ENCODE peak calls at places on chromosomes 1 and 21, in six cellular contexts. One of them, this sample, is unnamed.
A peak's percentile ranks its signal among the peaks of the same experiment; 100 is the strongest.

GRCh38 chr1:154154534-154155181 is at the start of gene NUP210L:
- DNase-seq in HFF-Myc: no peak
- DNase-seq in PC-9: no peak
- DNase-seq in AG04450: peak; percentile 4
- DNase-seq in colonic mucosa: peak; percentile 49
- DNase-seq in fibroblast of villous mesenchyme: peak; percentile 79
- DNase-seq in this sample: peak; percentile 18

GRCh38 chr1:235843458-235843857 is 23.2 kb downstream of the LYST start:
- DNase-seq in HFF-Myc: peak; percentile 49
- DNase-seq in PC-9: no peak
- DNase-seq in AG04450: no peak
- DNase-seq in colonic mucosa: peak; percentile 33
- DNase-seq in fibroblast of villous mesenchyme: peak; percentile 72
- DNase-seq in this sample: no peak

GRCh38 chr1:99685516-99686180 is 39.7 kb downstream of the PALMD start:
- DNase-seq in HFF-Myc: peak; percentile 72
- DNase-seq in PC-9: peak; percentile 52
- DNase-seq in AG04450: peak; percentile 68
- DNase-seq in colonic mucosa: peak; percentile 74
- DNase-seq in fibroblast of villous mesenchyme: peak; percentile 85
- DNase-seq in this sample: peak; percentile 65

GRCh38 chr1:84698151-84698651 is 7.9 kb upstream of the SSX2IP start:
- DNase-seq in HFF-Myc: peak; percentile 94
- DNase-seq in PC-9: no peak
- DNase-seq in AG04450: peak; percentile 75
- DNase-seq in colonic mucosa: no peak
- DNase-seq in fibroblast of villous mesenchyme: peak; percentile 90
- DNase-seq in this sample: no peak

GRCh38 chr21:42021751-42022430 is 11.7 kb upstream of the ZBTB21 start:
- DNase-seq in HFF-Myc: no peak
- DNase-seq in PC-9: no peak
- DNase-seq in AG04450: no peak
- DNase-seq in colonic mucosa: no peak
- DNase-seq in fibroblast of villous mesenchyme: no peak
- DNase-seq in this sample: peak; percentile 55

GRCh38 chr1:14733053-14733778 is 134.7 kb downstream of the KAZN start:
- DNase-seq in HFF-Myc: no peak
- DNase-seq in PC-9: peak; percentile 50
- DNase-seq in AG04450: no peak
- DNase-seq in colonic mucosa: no peak
- DNase-seq in fibroblast of villous mesenchyme: peak; percentile 28
- DNase-seq in this sample: no peak

GRCh38 chr1:23101101-23101827 is 67.4 kb downstream of the LUZP1 start:
- DNase-seq in HFF-Myc: no peak
- DNase-seq in PC-9: no peak
- DNase-seq in AG04450: no peak
- DNase-seq in colonic mucosa: no peak
- DNase-seq in fibroblast of villous mesenchyme: peak; percentile 49
- DNase-seq in this sample: no peak

GRCh38 chr1:152924191-152924590 is 15.8 kb downstream of the IVL start:
- DNase-seq in HFF-Myc: no peak
- DNase-seq in PC-9: no peak
- DNase-seq in AG04450: no peak
- DNase-seq in colonic mucosa: no peak
- DNase-seq in fibroblast of villous mesenchyme: no peak
- DNase-seq in this sample: no peak

GRCh38 chr1:108639899-108640560 is 20.9 kb downstream of the HENMT1 start:
- DNase-seq in HFF-Myc: no peak
- DNase-seq in PC-9: no peak
- DNase-seq in AG04450: no peak
- DNase-seq in colonic mucosa: no peak
- DNase-seq in fibroblast of villous mesenchyme: no peak
- DNase-seq in this sample: no peak

GRCh38 chr1:209873067-209873810 is 45.5 kb downstream of the UTP25 start:
- DNase-seq in HFF-Myc: no peak
- DNase-seq in PC-9: peak; percentile 18
- DNase-seq in AG04450: no peak
- DNase-seq in colonic mucosa: no peak
- DNase-seq in fibroblast of villous mesenchyme: peak; percentile 66
- DNase-seq in this sample: no peak

GRCh38 chr1:228360533-228361313 is 45.9 kb downstream of the TRIM11 start:
- DNase-seq in HFF-Myc: no peak
- DNase-seq in PC-9: no peak
- DNase-seq in AG04450: no peak
- DNase-seq in colonic mucosa: no peak
- DNase-seq in fibroblast of villous mesenchyme: no peak
- DNase-seq in this sample: no peak

GRCh38 chr1:37726746-37727145 is 34.4 kb downstream of the CDCA8 start:
- DNase-seq in HFF-Myc: no peak
- DNase-seq in PC-9: no peak
- DNase-seq in AG04450: no peak
- DNase-seq in colonic mucosa: no peak
- DNase-seq in fibroblast of villous mesenchyme: no peak
- DNase-seq in this sample: no peak

GRCh38 chr1:77511440-77511840 is 171.0 kb downstream of the ZZZ3 start:
- DNase-seq in HFF-Myc: peak; percentile 25
- DNase-seq in PC-9: no peak
- DNase-seq in AG04450: peak; percentile 68
- DNase-seq in colonic mucosa: no peak
- DNase-seq in fibroblast of villous mesenchyme: peak; percentile 72
- DNase-seq in this sample: no peak

GRCh38 chr1:85277027-85277625 is 694 bp upstream of the BCL10 start:
- DNase-seq in HFF-Myc: no peak
- DNase-seq in PC-9: no peak
- DNase-seq in AG04450: no peak
- DNase-seq in colonic mucosa: no peak
- DNase-seq in fibroblast of villous mesenchyme: no peak
- DNase-seq in this sample: no peak

GRCh38 chr1:85615536-85615935 is 35.0 kb downstream of the CCN1 start:
- DNase-seq in HFF-Myc: no peak
- DNase-seq in PC-9: no peak
- DNase-seq in AG04450: no peak
- DNase-seq in colonic mucosa: no peak
- DNase-seq in fibroblast of villous mesenchyme: peak; percentile 26
- DNase-seq in this sample: no peak

GRCh38 chr1:14137411-14138134 is 437.6 kb downstream of the PRDM2 start:
- DNase-seq in HFF-Myc: no peak
- DNase-seq in PC-9: no peak
- DNase-seq in AG04450: no peak
- DNase-seq in colonic mucosa: no peak
- DNase-seq in fibroblast of villous mesenchyme: peak; percentile 3
- DNase-seq in this sample: no peak

DNA sequence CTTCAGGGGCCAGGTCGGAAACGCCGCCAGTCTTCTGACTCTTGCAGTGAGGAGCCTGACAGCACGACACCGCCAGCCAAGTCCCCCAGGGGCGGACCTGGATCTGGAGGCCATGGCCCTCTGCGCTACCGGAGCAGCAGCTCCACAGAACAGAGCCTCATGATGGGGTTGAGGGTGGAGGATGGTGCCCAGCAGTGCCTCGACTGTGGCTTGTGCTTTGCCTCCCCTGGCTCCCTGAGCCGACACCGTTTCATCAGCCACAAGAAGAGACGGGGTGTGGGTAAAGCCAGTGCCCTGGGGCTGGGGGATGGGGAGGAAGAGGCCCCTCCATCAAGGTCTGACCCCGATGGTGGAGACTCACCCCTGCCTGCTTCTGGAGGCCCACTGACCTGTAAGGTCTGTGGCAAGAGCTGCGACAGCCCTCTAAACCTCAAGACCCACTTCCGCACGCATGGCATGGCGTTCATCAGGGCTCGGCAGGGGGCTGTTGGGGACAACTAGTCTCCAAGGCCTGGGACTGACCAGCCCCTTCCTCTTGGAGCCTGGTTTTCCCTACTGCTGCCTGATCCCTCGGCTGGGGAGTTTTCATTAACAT is 8.7 kb downstream of the ZNF687 start:
- DNase-seq in HFF-Myc: no peak
- DNase-seq in PC-9: no peak
- DNase-seq in AG04450: no peak
- DNase-seq in colonic mucosa: no peak
- DNase-seq in fibroblast of villous mesenchyme: no peak
- DNase-seq in this sample: no peak
- TF ChIP-seq CTCF in HFF-Myc: no peak
- TF ChIP-seq CTCF in PC-9: no peak
- TF ChIP-seq CTCF in AG04450: no peak
- TF ChIP-seq CTCF in colonic mucosa: no peak
- TF ChIP-seq CTCF in fibroblast of villous mesenchyme: no peak
- TF ChIP-seq CTCF in this sample: no peak

GRCh38 chr1:240965581-240966091 is 353.7 kb upstream of the GREM2 start:
- DNase-seq in HFF-Myc: peak; percentile 32
- DNase-seq in PC-9: no peak
- DNase-seq in AG04450: no peak
- DNase-seq in colonic mucosa: no peak
- DNase-seq in fibroblast of villous mesenchyme: no peak
- DNase-seq in this sample: peak; percentile 12

GRCh38 chr1:240970253-240970652 is 358.3 kb upstream of the GREM2 start:
- DNase-seq in HFF-Myc: no peak
- DNase-seq in PC-9: no peak
- DNase-seq in AG04450: no peak
- DNase-seq in colonic mucosa: no peak
- DNase-seq in fibroblast of villous mesenchyme: no peak
- DNase-seq in this sample: no peak

GRCh38 chr1:240968864-240969263 is 356.9 kb upstream of the GREM2 start:
- DNase-seq in HFF-Myc: no peak
- DNase-seq in PC-9: no peak
- DNase-seq in AG04450: no peak
- DNase-seq in colonic mucosa: no peak
- DNase-seq in fibroblast of villous mesenchyme: no peak
- DNase-seq in this sample: no peak

GRCh38 chr1:240962086-240962485 is 350.1 kb upstream of the GREM2 start:
- DNase-seq in HFF-Myc: no peak
- DNase-seq in PC-9: no peak
- DNase-seq in AG04450: no peak
- DNase-seq in colonic mucosa: no peak
- DNase-seq in fibroblast of villous mesenchyme: no peak
- DNase-seq in this sample: no peak

DNA sequence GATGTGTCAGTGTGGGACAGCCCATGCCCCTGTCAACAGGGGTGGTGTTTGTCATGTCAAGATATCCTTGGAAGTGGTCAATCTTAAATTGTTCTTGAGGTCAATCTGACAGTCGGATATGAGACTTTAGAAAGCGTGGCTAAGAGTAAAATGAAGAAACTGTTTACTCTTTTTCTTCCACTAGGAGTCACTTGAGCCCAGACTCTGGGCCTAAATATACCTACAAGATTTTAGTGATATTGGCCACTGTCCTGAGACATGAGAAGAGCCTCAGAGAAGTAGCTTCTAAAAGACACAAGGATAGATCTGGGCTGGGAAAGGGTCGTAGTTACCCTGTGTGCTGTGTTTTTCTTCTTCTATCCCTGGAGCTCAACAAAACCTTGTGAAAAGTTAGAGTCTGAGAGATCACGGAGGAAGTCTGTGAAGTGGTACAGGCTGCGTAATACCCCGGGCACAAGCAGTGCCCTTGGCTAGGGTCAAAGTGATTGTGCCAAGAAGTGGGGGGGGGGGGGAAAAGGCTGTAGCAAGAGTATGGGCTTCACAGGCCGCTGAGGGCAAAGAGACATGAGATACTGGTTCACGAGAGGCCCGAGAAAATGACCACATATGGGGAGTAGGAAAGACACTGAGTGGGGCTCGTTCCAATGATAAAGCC is 355.2 kb upstream of the GREM2 start:
- DNase-seq in HFF-Myc: no peak
- DNase-seq in PC-9: no peak
- DNase-seq in AG04450: no peak
- DNase-seq in colonic mucosa: no peak
- DNase-seq in fibroblast of villous mesenchyme: no peak
- DNase-seq in this sample: no peak
- TF ChIP-seq CTCF in HFF-Myc: peak; percentile 22
- TF ChIP-seq CTCF in PC-9: no peak
- TF ChIP-seq CTCF in AG04450: peak; percentile 28
- TF ChIP-seq CTCF in colonic mucosa: no peak
- TF ChIP-seq CTCF in fibroblast of villous mesenchyme: peak; percentile 9
- TF ChIP-seq CTCF in this sample: peak; percentile 28

DNA sequence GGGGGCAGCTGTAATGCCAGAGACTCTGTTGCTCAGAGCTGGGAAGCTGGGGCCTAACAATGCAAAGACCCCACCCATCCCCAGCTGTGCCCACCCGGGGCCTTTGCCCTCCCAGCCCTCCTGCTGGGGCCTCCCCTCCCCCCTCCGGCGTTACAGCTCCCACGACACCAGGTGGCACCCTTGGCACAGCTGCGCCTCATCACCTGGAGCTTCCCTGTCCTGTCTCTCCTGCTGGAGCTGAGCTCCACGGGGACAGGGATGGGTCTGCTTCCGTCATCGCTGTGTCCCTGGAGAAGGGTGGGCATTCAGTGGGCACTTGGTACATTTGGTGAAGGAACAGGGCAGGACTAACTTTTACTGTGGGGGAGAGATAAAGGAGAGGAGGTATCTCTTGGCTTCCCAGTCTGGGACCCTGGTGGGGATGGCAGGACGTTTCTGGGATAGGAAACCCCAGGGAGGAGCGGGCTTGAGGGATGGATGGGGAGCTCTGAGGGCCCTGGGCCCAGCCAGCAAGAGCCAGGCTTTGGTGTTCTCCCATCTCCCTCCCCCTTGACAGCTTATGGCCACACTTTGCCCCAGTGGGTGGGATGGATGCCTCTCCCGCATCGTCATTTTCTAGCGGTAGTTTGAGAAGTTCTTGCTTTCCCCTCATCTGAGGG is 453.2 kb downstream of the PTPRU start:
- DNase-seq in HFF-Myc: no peak
- DNase-seq in PC-9: no peak
- DNase-seq in AG04450: no peak
- DNase-seq in colonic mucosa: no peak
- DNase-seq in fibroblast of villous mesenchyme: no peak
- DNase-seq in this sample: no peak
- TF ChIP-seq CTCF in HFF-Myc: no peak
- TF ChIP-seq CTCF in PC-9: no peak
- TF ChIP-seq CTCF in AG04450: no peak
- TF ChIP-seq CTCF in colonic mucosa: no peak
- TF ChIP-seq CTCF in fibroblast of villous mesenchyme: no peak
- TF ChIP-seq CTCF in this sample: no peak

GRCh38 chr1:20727746-20728316 is 4.7 kb downstream of the SH2D5 start:
- DNase-seq in HFF-Myc: no peak
- DNase-seq in PC-9: no peak
- DNase-seq in AG04450: no peak
- DNase-seq in colonic mucosa: no peak
- DNase-seq in fibroblast of villous mesenchyme: no peak
- DNase-seq in this sample: no peak
- TF ChIP-seq CTCF in HFF-Myc: no peak
- TF ChIP-seq CTCF in PC-9: no peak
- TF ChIP-seq CTCF in AG04450: no peak
- TF ChIP-seq CTCF in colonic mucosa: no peak
- TF ChIP-seq CTCF in fibroblast of villous mesenchyme: peak; percentile 6
- TF ChIP-seq CTCF in this sample: no peak

DNA sequence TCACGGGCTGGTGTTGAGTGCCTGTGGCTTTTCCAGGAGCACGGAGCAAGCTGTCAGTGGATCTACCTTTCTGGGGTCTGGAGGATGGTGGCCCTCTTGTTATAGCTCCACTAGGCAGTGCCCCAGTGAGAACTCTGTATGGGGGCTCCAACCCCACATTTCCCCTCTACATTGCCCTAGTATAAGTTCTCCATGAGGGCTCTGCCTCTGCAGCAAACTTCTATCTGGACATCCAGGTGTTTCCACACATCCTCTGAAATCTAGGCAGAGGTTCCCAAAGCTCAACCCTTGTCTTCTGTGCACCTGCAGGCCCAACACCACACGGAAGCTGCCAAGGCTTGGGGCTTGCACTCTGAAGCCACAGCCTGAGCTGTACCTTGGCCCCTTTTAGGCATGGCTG is 157.3 kb downstream of the MRPL39 start:
- DNase-seq in HFF-Myc: no peak
- DNase-seq in PC-9: no peak
- DNase-seq in AG04450: no peak
- DNase-seq in colonic mucosa: no peak
- DNase-seq in fibroblast of villous mesenchyme: no peak
- DNase-seq in this sample: no peak
- TF ChIP-seq CTCF in HFF-Myc: no peak
- TF ChIP-seq CTCF in PC-9: no peak
- TF ChIP-seq CTCF in AG04450: no peak
- TF ChIP-seq CTCF in colonic mucosa: no peak
- TF ChIP-seq CTCF in fibroblast of villous mesenchyme: no peak
- TF ChIP-seq CTCF in this sample: no peak

This sample was measured in nephron progenitor cell.